ENCODE peak calls at places on chromosomes 16 and 17, in six cellular contexts. R is NCI-H226, L is skeletal muscle cell, F is AG04449, G is activated T-cell treated with anti-CD3 and anti-CD28 coated beads for 1 hour, U is GM04503. T is an unnamed sample.
A peak's percentile ranks its signal among the peaks of the same experiment; 100 is the strongest.

GRCh38 chr17:30117548-30118155 is 1.0 kb downstream of the NSRP1 start:
- DNase-seq in R (no peak), L (no peak), F (no peak), G (no peak), U (no peak), T (no peak)

GRCh38 chr16:57764341-57765159 is 29.0 kb downstream of the KATNB1 start:
- DNase-seq in R (peak; percentile 90), L (peak; percentile 55), F (peak; percentile 33), G (no peak), U (peak; percentile 65), T (peak; percentile 55)

GRCh38 chr16:89043636-89044393 is 49.8 kb upstream of the ACSF3 start:
- DNase-seq in R (no peak), L (no peak), F (no peak), G (no peak), U (no peak), T (no peak)

GRCh38 chr17:61318684-61319098 is 81.0 kb upstream of the TBX2 start:
- DNase-seq in R (no peak), L (no peak), F (no peak), G (no peak), U (no peak), T (no peak)

GRCh38 chr16:58201163-58201562 is 3.3 kb upstream of the CSNK2A2 start:
- DNase-seq in R (no peak), L (no peak), F (no peak), G (no peak), U (no peak), T (no peak)

GRCh38 chr16:24102120-24102740 is 153.9 kb upstream of the CACNG3 start:
- DNase-seq in R (no peak), L (no peak), F (no peak), G (no peak), U (no peak), T (no peak)

GRCh38 chr17:68197997-68198930 is 49.6 kb upstream of the AMZ2 start:
- DNase-seq in R (no peak), L (no peak), F (no peak), G (no peak), U (no peak), T (no peak)

GRCh38 chr17:50020841-50021599 is 26.0 kb upstream of the DLX3 start:
- DNase-seq in R (no peak), L (no peak), F (no peak), G (no peak), U (no peak), T (no peak)

GRCh38 chr16:11698271-11698689 is 30.0 kb downstream of the SNN start:
- DNase-seq in R (no peak), L (no peak), F (no peak), G (no peak), U (no peak), T (no peak)

GRCh38 chr16:68324336-68324735 is 13.5 kb downstream of the PRMT7 start:
- DNase-seq in R (no peak), L (no peak), F (no peak), G (no peak), U (no peak), T (no peak)

GRCh38 chr17:47694818-47695663 is 1.1 kb downstream of the TBKBP1 start:
- DNase-seq in R (no peak), L (no peak), F (no peak), G (no peak), U (no peak), T (no peak)

GRCh38 chr16:66913711-66914110 is 5.0 kb downstream of the CDH16 start:
- DNase-seq in R (no peak), L (no peak), F (no peak), G (no peak), U (no peak), T (no peak)

GRCh38 chr16:2841606-2842339 is 11.7 kb downstream of the ZG16B start:
- DNase-seq in R (no peak), L (no peak), F (no peak), G (no peak), U (no peak), T (no peak)

GRCh38 chr16:57680842-57681241 is 12.7 kb downstream of the ADGRG3 start:
- DNase-seq in R (no peak), L (no peak), F (no peak), G (no peak), U (no peak), T (no peak)

GRCh38 chr16:56872863-56873391 is 7.9 kb downstream of the SLC12A3 start:
- DNase-seq in R (no peak), L (no peak), F (no peak), G (no peak), U (no peak), T (no peak)

GRCh38 chr17:80599546-80600305 is 55.1 kb downstream of the RPTOR start:
- DNase-seq in R (no peak), L (no peak), F (no peak), G (no peak), U (no peak), T (no peak)

GRCh38 chr17:70138309-70138865 is 30.9 kb upstream of the KCNJ2 start:
- DNase-seq in R (no peak), L (no peak), F (no peak), G (no peak), U (peak; percentile 27), T (peak; percentile 5)

GRCh38 chr16:58284021-58284420 is 10.8 kb downstream of the PRSS54 start:
- DNase-seq in R (no peak), L (no peak), F (no peak), G (no peak), U (no peak), T (no peak)

GRCh38 chr17:31702040-31702439 is 157.0 kb downstream of the COPRS start:
- DNase-seq in R (no peak), L (no peak), F (no peak), G (no peak), U (no peak), T (no peak)

GRCh38 chr17:37068266-37068665 is 119.5 kb downstream of the AATF start:
- DNase-seq in R (no peak), L (peak; percentile 41), F (no peak), G (no peak), U (no peak), T (no peak)

T was measured in AG09309.